ENCODE peak calls at places on chromosome 10, in five cellular contexts. T is Peyer's patch; O is H1; L is CD4-positive, CD25-positive, alpha-beta regulatory T cell; A is IMR-90. K is an unnamed sample. For H3K4me1, the result is how much of the 10 kb centered on the place peaks cover.

GRCh38 chr10:128875955-128876354 is 591.1 kb upstream of the MGMT start:
- DNase-seq in T (no peak), O (no peak), L (no peak), A (no peak), K (no peak)

GRCh38 chr10:90313548-90314325 is 544.1 kb downstream of the HTR7 start:
- DNase-seq in T (no peak), O (no peak), L (no peak), A (peak), K (no peak)

GRCh38 chr10:122127943-122128342 is 139.0 kb downstream of the TACC2 start:
- DNase-seq in T (no peak), O (no peak), L (no peak), A (peak), K (no peak)

GRCh38 chr10:121804460-121804859 is 123.4 kb downstream of the ATE1 start:
- DNase-seq in T (no peak), O (no peak), L (no peak), A (peak), K (no peak)

GRCh38 chr10:44990302-44990655 is 10.4 kb upstream of the ZNF22 start:
- DNase-seq in T (no peak), O (peak), L (no peak), A (no peak), K (no peak)

GRCh38 chr10:84701321-84701720 is 372.9 kb downstream of the CCSER2 start:
- DNase-seq in T (no peak), O (no peak), L (no peak), A (no peak), K (no peak)

GRCh38 chr10:113538131-113538530 is 14.7 kb upstream of the HABP2 start:
- DNase-seq in T (no peak), O (no peak), L (no peak), A (no peak), K (no peak)

GRCh38 chr10:90087197-90088007 is 386.0 kb downstream of the KIF20B start:
- DNase-seq in T (no peak), O (no peak), L (no peak), A (peak), K (no peak)

DNA sequence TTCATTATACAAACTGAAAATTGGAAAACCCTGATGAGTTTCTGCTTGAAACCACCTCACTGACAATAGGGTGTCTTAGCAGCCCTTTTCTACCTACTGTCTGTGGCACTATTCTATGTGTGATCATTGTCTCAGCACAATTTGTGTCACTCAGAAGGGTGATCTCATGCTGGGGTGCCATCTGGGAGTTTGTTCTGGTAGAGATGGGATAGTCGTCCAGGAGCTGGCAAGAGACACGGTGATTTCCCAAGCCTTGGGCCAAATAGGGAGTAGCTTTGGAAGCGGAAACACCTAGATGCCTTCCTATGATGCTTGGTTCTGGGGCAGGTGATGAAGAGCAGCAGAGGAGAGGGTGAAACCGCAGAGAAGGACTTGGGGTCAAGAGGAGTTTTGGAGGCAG is 186.2 kb downstream of the FRMD4A start:
- DNase-seq in T (no peak), O (no peak), L (no peak), A (no peak), K (no peak)
- H3K4me1 ChIP-seq in T (under half), O (under half), L (under half), A (under half), K (under half)

GRCh38 chr10:42753126-42753506 is 29.5 kb upstream of the BMS1 start:
- DNase-seq in T (peak), O (peak), L (peak), A (peak), K (peak)

GRCh38 chr10:42755028-42755451 is 27.6 kb upstream of the BMS1 start:
- DNase-seq in T (no peak), O (peak), L (no peak), A (no peak), K (no peak)

GRCh38 chr10:42753507-42754154 is 29.0 kb upstream of the BMS1 start:
- DNase-seq in T (no peak), O (no peak), L (no peak), A (no peak), K (no peak)

GRCh38 chr10:42754155-42755027 is 28.2 kb upstream of the BMS1 start:
- DNase-seq in T (no peak), O (peak), L (peak), A (no peak), K (peak)

GRCh38 chr10:42755591-42756093 is 27.0 kb upstream of the BMS1 start:
- DNase-seq in T (no peak), O (no peak), L (no peak), A (no peak), K (no peak)
- H3K4me3 ChIP-seq in T (no peak), O (peak), L (no peak), A (no peak), K (no peak)

GRCh38 chr10:24910574-24910973 is 41.8 kb downstream of the PRTFDC1 start:
- DNase-seq in T (no peak), O (no peak), L (no peak), A (no peak), K (no peak)

GRCh38 chr10:24904830-24905229 is 47.6 kb downstream of the PRTFDC1 start:
- DNase-seq in T (peak), O (no peak), L (no peak), A (no peak), K (no peak)

GRCh38 chr10:24906372-24906771 is 46.0 kb downstream of the PRTFDC1 start:
- DNase-seq in T (no peak), O (no peak), L (no peak), A (no peak), K (no peak)

GRCh38 chr10:24908793-24909423 is 43.5 kb downstream of the PRTFDC1 start:
- DNase-seq in T (no peak), O (no peak), L (no peak), A (peak), K (no peak)

GRCh38 chr10:24907956-24908355 is 44.5 kb downstream of the PRTFDC1 start:
- DNase-seq in T (no peak), O (no peak), L (no peak), A (no peak), K (no peak)
- H3K27ac ChIP-seq in T (no peak), O (no peak), L (no peak), A (no peak), K (no peak)

GRCh38 chr10:21502371-21502765 is 23.1 kb downstream of the SKIDA1 start:
- DNase-seq in T (no peak), O (no peak), L (no peak), A (no peak), K (no peak)
- H3K4me1 ChIP-seq in T (under half), O (half or more), L (under half), A (under half), K (under half)

GRCh38 chr10:19783721-19784120 is 32.5 kb upstream of the PLXDC2 start:
- DNase-seq in T (no peak), O (no peak), L (no peak), A (no peak), K (no peak)
- H3K4me3 ChIP-seq in T (no peak), O (no peak), L (no peak), A (no peak), K (no peak)

GRCh38 chr10:48697821-48698764 is 13.4 kb downstream of the WDFY4 start:
- DNase-seq in T (no peak), O (peak), L (no peak), A (no peak), K (no peak)
- H3K27ac ChIP-seq in T (no peak), O (no peak), L (no peak), A (no peak), K (no peak)

DNA sequence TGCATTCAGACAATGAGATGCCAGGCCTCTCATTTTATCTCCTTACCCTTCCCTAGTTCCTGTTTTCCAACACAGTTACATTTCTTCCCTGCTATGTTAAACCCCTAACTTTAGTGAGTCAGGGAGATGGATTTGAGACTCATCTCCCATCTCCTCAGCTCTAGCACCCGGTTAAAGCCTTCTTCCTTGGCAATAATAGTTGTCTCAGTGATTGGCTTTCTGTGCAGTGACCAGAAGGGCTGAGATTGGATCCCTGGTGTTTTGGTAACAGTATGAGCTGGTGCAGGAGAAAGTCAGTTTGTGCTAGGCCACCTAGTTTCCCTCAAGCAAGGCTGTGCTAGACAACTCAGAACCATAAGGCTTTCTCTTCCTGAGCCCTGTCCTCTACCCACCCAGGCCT is 212.5 kb downstream of the SORCS1 start:
- DNase-seq in T (no peak), O (no peak), L (no peak), A (no peak), K (no peak)
- H3K4me1 ChIP-seq in T (under half), O (under half), L (under half), A (under half), K (under half)

GRCh38 chr10:52216852-52217251 is 97.2 kb upstream of the DKK1 start:
- DNase-seq in T (no peak), O (no peak), L (no peak), A (peak), K (no peak)
- H3K4me3 ChIP-seq in T (no peak), O (no peak), L (no peak), A (no peak), K (no peak)

GRCh38 chr10:70492786-70493659 is 14.5 kb downstream of the PALD1 start:
- DNase-seq in T (no peak), O (no peak), L (no peak), A (peak), K (no peak)
- H3K27ac ChIP-seq in T (peak), O (no peak), L (no peak), A (no peak), K (no peak)

GRCh38 chr10:123470570-123470969 is 195.6 kb upstream of the GPR26 start:
- DNase-seq in T (no peak), O (no peak), L (no peak), A (no peak), K (no peak)
- H3K4me1 ChIP-seq in T (under half), O (under half), L (under half), A (under half), K (under half)

K was measured in CD8-positive, alpha-beta T cell.